ENCODE peak calls at places on chromosomes 6 and 20, in eight cellular contexts. Y is head of caudate nucleus; N is activated T-cell treated with anti-CD3 and anti-CD28 coated beads for 4 hours; T is mesothelial cell of epicardium; L is EL; V is AG04449; W is activated naive CD4-positive, alpha-beta T cell; E is D341Med. M is an unnamed sample.

GRCh38 chr20:63011798-63012197 is 5.0 kb upstream of the BHLHE23 start:
- DNase-seq in W (no peak), V (no peak), L (no peak), Y (no peak), N (no peak), E (no peak), T (no peak), M (no peak)

GRCh38 chr20:44733341-44734069 is 12.2 kb upstream of the KCNK15 start:
- DNase-seq in E (peak), Y (peak), T (peak), W (no peak), N (peak), V (no peak), L (peak), M (peak)

GRCh38 chr20:17966432-17967312 is 1.9 kb downstream of the SNX5 start:
- DNase-seq in W (no peak), V (no peak), E (no peak), T (no peak), L (peak), Y (no peak), N (no peak), M (no peak)

GRCh38 chr6:150029276-150029675 is 3.9 kb upstream of the RAET1L start:
- DNase-seq in E (no peak), V (no peak), W (no peak), T (no peak), N (no peak), L (no peak), Y (no peak), M (no peak)

GRCh38 chr20:38007526-38007925 is 25.7 kb downstream of the TTI1 start:
- DNase-seq in E (peak), N (no peak), V (no peak), W (no peak), T (no peak), Y (no peak), L (no peak), M (no peak)

GRCh38 chr6:16707101-16707783 is 54.0 kb downstream of the ATXN1 start:
- DNase-seq in Y (no peak), W (no peak), L (no peak), V (no peak), N (no peak), T (no peak), E (no peak), M (no peak)

GRCh38 chr6:152221806-152222628 is 414.5 kb downstream of the ESR1 start:
- DNase-seq in L (no peak), W (no peak), V (no peak), T (no peak), Y (no peak), N (no peak), E (no peak), M (no peak)

GRCh38 chr6:161370882-161371281 is 97.0 kb upstream of the AGPAT4 start:
- DNase-seq in W (peak), V (no peak), L (peak), N (peak), E (peak), T (peak), Y (peak), M (peak)

GRCh38 chr6:8170754-8171153 is 68.4 kb upstream of the EEF1E1 start:
- DNase-seq in V (no peak), E (no peak), N (no peak), L (no peak), T (no peak), Y (no peak), W (no peak), M (no peak)

GRCh38 chr20:39429716-39430115 is 467.6 kb downstream of the DHX35 start:
- DNase-seq in W (no peak), E (no peak), N (no peak), T (no peak), L (peak), Y (no peak), V (no peak), M (no peak)

GRCh38 chr6:20891161-20891560 is 356.9 kb downstream of the CDKAL1 start:
- DNase-seq in T (no peak), Y (no peak), N (no peak), W (no peak), E (no peak), V (no peak), L (no peak), M (no peak)